ENCODE peak calls at places on chromosome 14, in eight cellular contexts. P, S, F, M, N, L, U and B are unnamed samples.

GRCh38 chr14:41925409-41925808 is 318.7 kb downstream of the LRFN5 start:
- DNase-seq in P (peak), M (no peak), F (peak), L (peak), N (no peak), U (peak), S (no peak), B (peak)

GRCh38 chr14:60327447-60328331 is 78.7 kb downstream of the PPM1A start:
- DNase-seq in P (no peak), F (no peak), M (peak), S (peak), U (peak), N (no peak), L (peak), B (no peak)

GRCh38 chr14:21991130-21991529 is 317.5 kb upstream of the OR4E1 start:
- DNase-seq in P (no peak), F (no peak), N (no peak), U (no peak), L (no peak), S (no peak), M (no peak), B (no peak)

GRCh38 chr14:37594916-37595808 is at the start of the genes FOXA1 and TTC6:
- DNase-seq in S (peak), F (peak), P (no peak), U (no peak), M (peak), N (no peak), L (no peak), B (peak)

GRCh38 chr14:68476965-68477455 is 315.9 kb downstream of the ZFP36L1 start:
- DNase-seq in L (peak), N (no peak), S (no peak), U (no peak), M (no peak), P (no peak), F (no peak), B (no peak)

GRCh38 chr14:97900187-97900586 is 1103.0 kb downstream of the VRK1 start:
- DNase-seq in L (no peak), P (no peak), U (no peak), N (no peak), S (no peak), M (no peak), F (no peak), B (no peak)

GRCh38 chr14:69615471-69616407 is 4.3 kb downstream of the SUSD6 start:
- DNase-seq in M (peak), F (peak), S (no peak), L (peak), U (peak), N (peak), P (peak), B (peak)

GRCh38 chr14:68624541-68625220 is 168.2 kb downstream of the ZFP36L1 start:
- DNase-seq in F (no peak), P (no peak), U (no peak), M (no peak), S (no peak), L (no peak), N (no peak), B (no peak)

GRCh38 chr14:34365309-34365915 is 96.6 kb downstream of the SPTSSA start:
- DNase-seq in M (no peak), P (peak), F (no peak), U (peak), L (no peak), S (no peak), N (no peak), B (peak)

GRCh38 chr14:103402700-103403099 is 17.5 kb downstream of the MARK3 start:
- DNase-seq in M (peak), F (no peak), L (no peak), U (peak), N (no peak), P (peak), S (no peak), B (peak)

GRCh38 chr14:53881161-53881846 is 75.3 kb downstream of the BMP4 start:
- DNase-seq in L (no peak), N (no peak), U (peak), M (no peak), F (no peak), S (no peak), P (peak), B (no peak)

GRCh38 chr14:74507085-74507484 is 13.5 kb downstream of the ISCA2 start:
- DNase-seq in L (no peak), P (no peak), N (no peak), S (no peak), F (no peak), U (no peak), M (no peak), B (no peak)

GRCh38 chr14:36654185-36655053 is 7.2 kb upstream of the PAX9 start:
- DNase-seq in N (no peak), S (peak), F (no peak), L (no peak), P (no peak), M (no peak), U (no peak), B (no peak)

GRCh38 chr14:69138189-69138535 is 14.8 kb downstream of the DCAF5 start:
- DNase-seq in N (no peak), U (peak), L (no peak), M (no peak), P (peak), F (no peak), S (no peak), B (peak)

GRCh38 chr14:33647385-33647786 is 303.5 kb downstream of the EGLN3 start:
- DNase-seq in S (no peak), M (no peak), L (no peak), F (no peak), P (peak), N (peak), U (peak), B (peak)

GRCh38 chr14:103354141-103354540 is 20.1 kb downstream of the EIF5 start:
- DNase-seq in U (no peak), F (no peak), L (no peak), M (no peak), S (no peak), N (no peak), P (no peak), B (no peak)

GRCh38 chr14:56797003-56797568 is 13.2 kb downstream of the OTX2 start:
- DNase-seq in N (no peak), U (no peak), L (no peak), P (no peak), S (peak), M (no peak), F (no peak), B (no peak)

GRCh38 chr14:106276326-106277267 is 750.2 kb downstream of the TMEM121 start:
- DNase-seq in M (no peak), N (no peak), U (no peak), P (no peak), S (no peak), F (no peak), L (no peak), B (no peak)

GRCh38 chr14:79605863-79606262 is 605.4 kb downstream of the DIO2 start:
- DNase-seq in L (no peak), N (no peak), F (no peak), U (no peak), M (no peak), S (no peak), P (no peak), B (no peak)

GRCh38 chr14:105517096-105517495 is 9.3 kb upstream of the TMEM121 start:
- DNase-seq in P (no peak), L (no peak), F (no peak), S (no peak), M (no peak), N (no peak), U (no peak), B (no peak)

GRCh38 chr14:24695265-24696241 is 61.6 kb upstream of the GZMB start:
- DNase-seq in U (no peak), N (no peak), M (no peak), L (peak), P (no peak), F (no peak), S (no peak), B (no peak)

GRCh38 chr14:50577983-50578382 is 18.0 kb downstream of the ATL1 start:
- DNase-seq in U (no peak), F (no peak), N (no peak), P (no peak), L (no peak), S (no peak), M (no peak), B (no peak)
- TF ChIP-seq CTCF in U (no peak), F (no peak), N (no peak), P (no peak), L (no peak), S (no peak), M (no peak), B (no peak)

DNA sequence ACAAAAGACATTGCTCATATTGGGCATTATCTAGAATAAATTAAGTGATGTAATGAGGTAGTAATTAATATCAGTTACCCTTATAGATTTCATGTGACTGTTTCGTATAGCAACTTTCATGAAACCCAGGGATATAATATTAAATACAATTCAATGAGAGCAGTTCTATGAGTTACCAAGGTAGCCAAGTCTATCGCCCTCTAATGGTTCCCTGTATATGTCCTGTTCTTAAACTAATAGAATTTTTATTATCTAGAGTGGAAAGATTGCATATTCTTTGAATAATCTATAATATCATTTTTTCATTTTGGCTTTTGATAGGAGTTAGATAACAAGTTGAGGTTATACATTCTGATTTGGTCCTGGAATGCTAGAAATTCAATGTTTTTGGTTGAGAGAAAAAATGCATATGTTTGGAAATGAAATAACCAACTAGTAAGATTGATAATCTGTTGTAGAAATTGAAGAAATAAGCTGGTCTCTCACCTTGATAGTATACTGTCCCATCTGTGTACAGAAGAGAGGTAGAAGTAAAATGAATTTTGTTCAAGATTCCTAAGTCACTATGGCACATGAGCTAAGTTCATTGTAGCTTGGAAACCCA is 59.7 kb downstream of the SCFD1 start:
- DNase-seq in N (no peak), F (no peak), U (peak), S (no peak), M (no peak), P (peak), L (no peak), B (peak)
- TF ChIP-seq CTCF in N (peak), F (peak), U (peak), S (no peak), M (peak), P (peak), L (peak), B (peak)

DNA sequence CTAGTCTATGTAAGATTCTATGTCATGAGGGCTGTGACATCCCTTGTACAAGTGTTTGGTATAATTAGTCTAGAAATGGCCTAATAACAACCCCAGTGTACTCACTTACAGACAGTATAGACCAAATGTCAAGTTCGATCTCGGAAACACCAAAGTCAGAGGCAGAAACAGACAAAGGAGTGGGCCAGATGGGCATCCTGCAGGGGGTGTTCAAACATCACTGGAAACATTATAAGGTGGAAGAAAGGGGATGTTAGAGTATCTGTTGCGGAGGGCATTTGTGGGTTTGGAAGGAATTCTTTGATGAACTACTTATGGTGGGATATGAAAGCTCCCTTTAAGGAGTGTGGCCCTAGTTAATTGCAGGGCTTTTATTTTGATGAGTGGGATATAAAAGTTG is 134.6 kb downstream of the ESR2 start:
- DNase-seq in S (no peak), M (no peak), P (no peak), U (no peak), L (peak), N (no peak), F (no peak), B (no peak)
- TF ChIP-seq CTCF in S (no peak), M (no peak), P (peak), U (no peak), L (peak), N (no peak), F (no peak), B (no peak)

DNA sequence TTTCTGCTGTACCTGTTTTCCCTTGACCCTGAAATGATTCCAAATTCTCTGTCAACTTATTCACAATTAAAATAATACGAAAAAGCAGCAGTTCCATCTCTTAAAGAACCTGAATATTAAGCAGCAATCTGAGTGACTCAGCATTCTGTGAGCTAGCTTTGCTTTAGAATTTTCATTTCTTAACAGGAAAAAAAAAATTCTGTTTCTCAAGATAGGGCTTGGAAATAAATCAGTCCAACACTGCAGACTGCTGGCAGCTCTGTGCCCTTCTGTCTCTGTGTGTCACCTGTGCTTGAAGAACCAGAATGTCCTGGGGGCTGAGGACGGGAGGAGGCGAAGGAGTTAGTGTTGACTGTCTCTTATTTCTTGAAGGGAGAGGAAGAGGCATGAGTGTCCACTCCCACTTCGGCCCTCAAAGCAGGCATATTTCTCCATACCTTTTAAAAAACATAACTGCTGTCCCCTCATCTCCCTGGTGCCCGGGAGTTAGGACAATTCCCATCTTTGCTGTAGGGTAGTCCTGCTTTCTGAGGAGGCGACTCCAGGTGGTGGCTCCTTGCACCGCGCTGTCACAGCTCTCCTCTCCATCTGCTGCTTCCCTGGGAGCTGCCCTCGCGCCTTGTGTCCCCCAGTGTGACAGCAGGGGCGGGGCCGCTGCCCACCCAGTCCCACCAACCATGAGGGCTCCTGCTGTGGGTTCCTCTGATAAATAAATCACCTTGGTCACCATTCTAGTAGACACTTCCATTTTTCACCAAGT is 203.1 kb downstream of the CALM1 start:
- DNase-seq in S (no peak), U (peak), M (no peak), P (peak), N (no peak), F (peak), L (no peak), B (peak)
- TF ChIP-seq CTCF in S (no peak), U (no peak), M (no peak), P (peak), N (no peak), F (no peak), L (no peak), B (peak)

DNA sequence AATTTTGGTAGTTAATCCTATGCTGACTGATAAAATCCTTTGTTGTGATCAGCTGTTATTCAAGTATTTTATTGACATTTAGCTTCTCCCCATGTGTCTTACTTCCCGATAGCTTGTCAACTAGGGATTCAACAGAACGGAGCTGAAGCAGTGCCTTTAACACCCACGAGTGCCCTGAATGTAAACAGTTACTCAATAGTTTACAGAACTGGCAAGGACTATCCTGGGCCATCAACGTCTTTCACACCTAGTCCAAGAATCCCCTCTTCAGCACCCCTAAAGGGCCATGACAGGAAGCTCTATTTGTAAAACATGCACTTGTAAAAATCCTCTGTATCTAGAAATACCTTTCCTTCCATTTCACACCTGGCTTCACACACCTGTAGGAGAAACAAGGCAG is 45.3 kb downstream of the SETD3 start:
- DNase-seq in M (no peak), U (no peak), F (no peak), L (no peak), P (no peak), S (no peak), N (no peak), B (no peak)
- TF ChIP-seq CTCF in M (no peak), U (no peak), F (no peak), L (no peak), P (no peak), S (no peak), N (no peak), B (no peak)

GRCh38 chr14:72472845-72473244 is 421.1 kb downstream of the DPF3 start:
- DNase-seq in P (no peak), L (no peak), S (no peak), U (peak), N (no peak), M (no peak), F (no peak), B (no peak)
- TF ChIP-seq CTCF in P (no peak), L (no peak), S (no peak), U (peak), N (peak), M (no peak), F (peak), B (no peak)

DNA sequence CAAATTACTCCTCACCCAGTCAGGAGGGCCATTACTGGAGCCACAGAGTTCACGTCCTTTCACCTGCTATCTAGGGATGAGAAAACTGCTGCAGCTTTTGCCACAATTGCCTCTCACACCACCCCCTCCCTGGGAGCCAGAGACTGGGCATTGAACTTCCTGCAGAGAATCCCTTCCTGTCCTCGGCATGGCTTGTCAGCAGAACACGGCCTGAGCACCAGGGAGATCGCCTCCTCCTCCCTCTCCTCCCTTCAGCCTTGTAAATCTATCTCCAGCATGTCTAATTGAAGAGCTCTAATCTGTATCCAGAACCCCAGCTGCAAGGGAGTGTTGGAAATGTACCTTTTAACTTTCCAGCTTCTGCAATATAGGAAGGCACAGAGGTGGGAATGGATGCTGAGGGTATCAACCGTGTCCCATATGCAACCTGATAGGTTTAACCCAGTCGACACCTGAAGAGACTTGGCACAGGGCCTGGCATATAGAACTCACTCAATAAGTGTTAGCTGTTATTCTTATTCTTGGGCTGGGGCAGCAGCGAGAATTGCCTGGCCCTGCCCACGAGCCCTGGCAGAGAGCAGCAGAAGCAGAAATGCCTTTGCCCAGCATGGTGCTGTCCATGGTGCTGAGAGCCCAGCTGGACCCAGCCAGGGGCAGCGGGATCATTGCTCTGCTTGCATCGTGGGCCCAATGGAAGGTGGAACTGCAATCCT is 26.8 kb downstream of the TMEM63C start:
- DNase-seq in N (peak), U (peak), P (peak), M (peak), L (peak), S (peak), F (peak), B (peak)
- TF ChIP-seq CTCF in N (no peak), U (no peak), P (no peak), M (no peak), L (no peak), S (no peak), F (no peak), B (no peak)

GRCh38 chr14:52150162-52150561 is 81.3 kb upstream of the NID2 start:
- DNase-seq in U (no peak), F (no peak), L (no peak), M (no peak), S (no peak), N (no peak), P (no peak), B (no peak)

GRCh38 chr14:52148371-52148770 is 79.5 kb upstream of the NID2 start:
- DNase-seq in M (no peak), S (no peak), P (no peak), F (no peak), U (no peak), L (no peak), N (no peak), B (no peak)

GRCh38 chr14:52142504-52142903 is 73.6 kb upstream of the NID2 start:
- DNase-seq in U (no peak), F (no peak), P (no peak), M (no peak), S (no peak), L (no peak), N (no peak), B (no peak)

DNA sequence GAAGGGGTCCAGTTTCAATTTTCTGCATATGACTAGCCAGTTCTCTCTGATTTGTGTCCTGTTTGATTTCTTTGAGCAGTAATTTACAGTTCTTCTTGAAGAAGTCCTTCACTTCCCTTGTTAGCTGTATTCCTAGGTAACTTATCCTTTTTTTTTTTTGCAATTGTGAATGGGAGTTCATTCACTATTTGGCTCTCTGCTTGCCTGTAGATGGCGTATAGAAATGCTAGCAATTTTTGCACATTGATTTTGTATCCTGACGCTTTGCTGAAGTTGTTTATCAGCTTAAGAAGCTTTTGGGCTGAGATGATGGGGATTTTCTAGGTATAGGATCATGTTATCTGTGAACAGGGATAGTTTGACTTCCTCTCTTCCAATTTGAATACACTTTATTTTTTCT is 77.6 kb upstream of the NID2 start:
- DNase-seq in U (peak), F (no peak), N (no peak), L (no peak), S (no peak), P (no peak), M (no peak), B (peak)
- TF ChIP-seq CTCF in U (peak), F (no peak), N (peak), L (no peak), S (no peak), P (peak), M (no peak), B (peak)